ENCODE peak calls at places on chromosomes 4 and X, in four cellular contexts. I is K562, Z is GM12878, U is HepG2. R is an unnamed sample.

GRCh38 chrX:152897216-152898144 is at the start of gene ZNF185:
- DNase-seq in Z (no peak), U (no peak), I (peak; percentile 48), R (peak; percentile 88)

GRCh38 chrX:154526901-154527675 is 11.1 kb upstream of the FAM3A start:
- DNase-seq in U (peak; percentile 56), I (peak; percentile 67), Z (peak; percentile 36), R (peak; percentile 73)

GRCh38 chr4:59094505-59094904 is 1984.3 kb upstream of the IGFBP7 start:
- DNase-seq in I (no peak), Z (no peak), U (no peak), R (no peak)

GRCh38 chrX:20061869-20062254 is 54.8 kb downstream of the MAP7D2 start:
- DNase-seq in U (peak; percentile 2), I (no peak), Z (no peak), R (no peak)

GRCh38 chr4:61173799-61174198 is 26.3 kb upstream of the ADGRL3 start:
- DNase-seq in Z (no peak), U (no peak), I (no peak), R (no peak)

GRCh38 chr4:109171098-109171497 is 131.4 kb downstream of the COL25A1 start:
- DNase-seq in Z (no peak), I (no peak), U (no peak), R (no peak)

GRCh38 chr4:165379662-165380061 is 854 bp downstream of the CPE start:
- DNase-seq in U (peak; percentile 32), I (no peak), Z (no peak), R (peak; percentile 37)

GRCh38 chr4:73257995-73258667 is 467 bp downstream of the ANKRD17 start:
- DNase-seq in I (peak; percentile 61), Z (no peak), U (peak; percentile 53), R (no peak)

GRCh38 chr4:101983835-101984234 is 193.3 kb downstream of the BANK1 start:
- DNase-seq in I (no peak), Z (no peak), U (no peak), R (no peak)

GRCh38 chr4:98653890-98654867 is 4.2 kb downstream of the TSPAN5 start:
- DNase-seq in I (no peak), Z (no peak), U (no peak), R (no peak)

GRCh38 chr4:40998680-40999358 is 215.5 kb downstream of the APBB2 start:
- DNase-seq in U (no peak), Z (no peak), I (no peak), R (no peak)

GRCh38 chr4:114349543-114350175 is 248.9 kb upstream of the UGT8 start:
- DNase-seq in I (no peak), U (no peak), Z (no peak), R (no peak)

GRCh38 chr4:137421796-137422195 is 110.5 kb downstream of the PCDH18 start:
- DNase-seq in Z (no peak), U (no peak), I (no peak), R (no peak)

GRCh38 chr4:40991908-40992307 is 222.4 kb downstream of the APBB2 start:
- DNase-seq in Z (peak; percentile 85), U (no peak), I (no peak), R (no peak)

GRCh38 chrX:87299563-87300160 is 217.9 kb upstream of the KLHL4 start:
- DNase-seq in I (peak; percentile 7), U (peak; percentile 0), Z (no peak), R (no peak)

DNA sequence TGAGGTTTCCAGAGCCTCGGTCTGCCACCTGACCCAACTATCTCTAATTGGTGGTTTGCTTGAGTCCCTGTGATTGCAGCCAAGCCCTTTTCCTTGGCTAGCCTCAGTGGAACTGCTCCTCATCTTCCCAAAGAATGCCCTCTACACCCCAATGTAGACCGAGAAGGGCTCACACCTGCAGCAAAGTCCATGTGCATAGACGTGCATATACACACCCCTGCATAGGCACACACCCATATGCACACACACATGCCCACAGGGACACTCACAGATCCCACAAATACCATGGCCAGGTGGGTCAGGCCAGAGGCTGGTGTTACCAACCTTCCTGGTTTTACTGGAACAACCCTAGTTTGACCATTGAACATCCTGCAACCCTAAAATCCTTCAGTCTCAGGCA is 332 bp downstream of the AWAT2 start:
- DNase-seq in I (no peak), U (no peak), Z (no peak), R (no peak)
- TF ChIP-seq CREB1 in I (no peak), U (no peak), Z (no peak), R (no peak)

DNA sequence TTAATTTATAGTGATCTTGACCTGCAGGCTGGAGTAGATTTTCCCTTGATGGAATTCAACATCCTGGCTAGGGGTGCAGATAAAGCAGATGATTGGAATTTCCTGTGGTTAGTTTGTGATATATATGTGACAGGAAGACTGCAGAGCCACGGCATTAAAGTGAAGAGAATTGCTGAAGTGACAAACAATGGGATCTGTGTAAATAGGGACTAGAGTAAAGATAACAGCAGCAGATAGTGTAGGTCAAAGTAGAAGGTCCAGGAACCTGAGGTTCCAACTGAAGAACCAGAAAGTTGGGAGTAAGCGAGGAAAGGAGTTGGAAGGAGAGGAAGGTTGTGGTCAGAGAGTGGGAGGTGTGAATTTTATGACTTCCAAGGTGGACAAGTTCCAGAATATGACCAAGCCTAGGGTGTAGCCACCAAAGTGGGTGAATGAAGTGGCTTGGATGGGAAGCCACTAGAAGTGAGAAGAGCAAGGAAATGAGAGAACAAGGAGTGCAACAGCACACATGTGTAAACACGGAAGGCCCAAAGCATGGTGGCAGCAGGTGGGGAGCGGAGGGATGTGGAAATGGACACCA is 325.0 kb downstream of the RAB28 start:
- DNase-seq in I (no peak), Z (no peak), U (peak; percentile 28), R (no peak)
- TF ChIP-seq CREM in I (no peak), Z (no peak), U (peak; percentile 26), R (no peak)

DNA sequence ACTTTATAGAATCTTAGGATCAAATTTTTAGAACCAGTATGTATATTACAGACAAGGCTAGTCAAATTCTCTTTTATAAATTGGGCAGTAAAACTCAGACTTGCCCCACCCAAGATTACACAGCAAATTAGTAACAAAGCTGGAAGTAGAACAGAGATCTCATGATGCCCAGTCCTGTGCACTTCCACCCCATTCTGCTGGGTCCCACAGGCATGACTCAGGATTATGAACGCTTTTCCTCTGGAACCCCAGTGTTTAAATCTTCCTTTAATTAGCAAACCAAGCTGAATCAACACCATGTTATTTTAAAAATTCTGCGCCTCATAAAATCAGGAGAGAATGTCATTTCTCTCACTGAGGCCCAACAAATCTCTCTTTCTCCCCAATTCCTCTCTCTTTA is 1.5 kb upstream of the IL13RA2 start:
- DNase-seq in U (no peak), Z (no peak), I (no peak), R (no peak)
- TF ChIP-seq CREB1 in U (no peak), Z (no peak), I (no peak), R (no peak)

DNA sequence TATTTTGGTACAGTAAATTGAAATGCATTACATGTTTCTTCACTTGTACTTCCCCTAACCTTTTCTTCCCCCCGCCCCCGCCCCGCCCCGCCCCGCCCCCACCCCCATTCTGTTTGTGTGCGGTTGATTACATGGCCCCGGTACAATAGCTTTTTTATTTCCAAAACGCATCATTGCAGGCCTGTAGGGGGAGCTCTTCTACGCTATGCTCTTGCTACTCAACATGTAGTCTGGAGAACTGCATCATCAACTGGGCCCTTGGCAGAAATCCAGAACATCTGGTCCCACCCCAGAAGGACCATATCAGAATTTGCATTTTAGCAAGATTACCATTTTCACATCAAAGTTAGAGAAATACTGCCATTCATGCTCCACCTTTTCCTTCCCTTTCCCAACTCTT is 333.3 kb upstream of the DDX53 start:
- DNase-seq in Z (no peak), I (peak; percentile 49), U (peak; percentile 12), R (peak; percentile 46)
- TF ChIP-seq CREM in Z (no peak), I (no peak), U (no peak), R (no peak)

DNA sequence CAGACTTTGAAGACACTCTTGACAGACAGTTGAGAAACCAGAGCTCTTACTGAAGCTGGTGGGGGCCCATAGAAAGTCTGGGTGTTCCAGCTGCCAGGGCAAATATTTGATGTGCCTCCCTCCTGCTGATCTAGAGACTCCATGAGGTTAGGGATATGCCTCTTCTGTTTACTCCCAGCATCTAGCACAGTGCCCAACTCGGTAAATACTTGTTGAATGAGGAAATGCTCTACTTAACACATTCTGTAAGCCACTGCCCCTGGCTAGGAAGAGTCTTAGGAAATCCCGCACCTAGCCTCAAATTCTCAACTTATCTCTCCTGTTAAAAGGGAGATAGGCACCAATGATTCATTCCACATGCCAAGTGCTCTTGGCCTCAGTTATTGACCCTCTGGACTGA is 179.2 kb upstream of the RASGEF1B start:
- DNase-seq in U (no peak), Z (no peak), I (no peak), R (no peak)
- TF ChIP-seq CREB1 in U (no peak), Z (no peak), I (no peak), R (no peak)

DNA sequence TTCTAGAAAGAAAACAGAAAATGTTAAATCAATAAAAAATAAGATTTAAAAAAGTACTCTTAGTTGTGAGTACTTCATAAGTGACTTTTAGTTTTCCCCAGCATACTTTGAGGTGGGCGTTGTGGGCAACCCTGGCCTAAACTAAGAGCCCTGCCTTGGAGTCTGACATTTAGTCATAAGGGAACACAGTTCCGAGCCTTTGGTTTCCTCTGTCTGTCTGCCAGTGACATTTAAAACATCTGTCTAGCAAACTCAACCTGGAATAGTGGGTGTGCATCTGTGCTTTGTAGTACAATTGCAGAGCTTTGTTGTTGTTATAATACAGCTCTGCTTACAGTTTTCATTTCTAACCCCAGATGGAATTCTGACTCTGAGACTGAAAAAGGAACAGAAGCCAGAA is 26.1 kb downstream of the TNIP3 start:
- DNase-seq in I (no peak), U (no peak), Z (no peak), R (no peak)
- TF ChIP-seq CREM in I (no peak), U (no peak), Z (no peak), R (no peak)

GRCh38 chrX:16708016-16708415 is 4.5 kb downstream of the CTPS2 start:
- DNase-seq in I (no peak), Z (no peak), U (no peak), R (no peak)
- TF ChIP-seq CREB1 in I (no peak), Z (no peak), U (no peak), R (no peak)

GRCh38 chrX:115373308-115373707 is 83.8 kb downstream of the LUZP4 start:
- DNase-seq in U (no peak), Z (no peak), I (no peak), R (no peak)

DNA sequence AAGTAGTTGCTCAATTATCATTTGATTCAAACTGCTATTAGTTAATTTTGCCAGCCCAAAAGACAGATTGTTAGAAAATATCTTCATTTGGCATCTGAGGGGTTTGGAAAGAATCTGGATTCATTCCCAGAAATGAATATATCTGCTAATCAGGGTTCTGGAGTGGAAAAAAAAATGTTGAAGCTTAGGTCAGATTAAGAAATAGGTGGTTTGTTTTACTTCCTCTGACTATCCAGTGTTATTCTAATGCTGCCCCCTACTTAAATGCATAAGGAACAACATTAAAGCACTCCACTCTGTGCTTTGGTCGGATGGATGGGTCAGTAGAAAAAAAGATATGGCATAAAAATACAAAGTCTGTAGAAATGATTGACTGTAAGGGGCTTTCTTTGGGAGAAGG is 89.0 kb downstream of the LUZP4 start:
- DNase-seq in Z (no peak), U (no peak), I (no peak), R (no peak)
- TF ChIP-seq CREM in Z (no peak), U (no peak), I (no peak), R (no peak)

GRCh38 chr4:5760246-5760645 is 49.2 kb downstream of the EVC start:
- DNase-seq in U (no peak), Z (no peak), I (no peak), R (no peak)
- TF ChIP-seq CREB1 in U (no peak), Z (no peak), I (no peak), R (no peak)